ENCODE peak calls at places on chromosome 4, in five cellular contexts. One of them, this sample, is unnamed.

GRCh38 chr4:71828450-71828849 is 44.6 kb upstream of the GC start:
- DNase-seq in astrocyte: no peak
- DNase-seq in IMR-90: no peak
- DNase-seq in CD4-positive, CD25-positive, alpha-beta regulatory T cell: no peak
- DNase-seq in adrenal gland: no peak
- DNase-seq in this sample: no peak

GRCh38 chr4:5852806-5853205 is 40.1 kb downstream of the CRMP1 start:
- DNase-seq in astrocyte: no peak
- DNase-seq in IMR-90: no peak
- DNase-seq in CD4-positive, CD25-positive, alpha-beta regulatory T cell: no peak
- DNase-seq in adrenal gland: no peak
- DNase-seq in this sample: no peak

GRCh38 chr4:55183926-55184599 is 58.7 kb upstream of the KDR start:
- DNase-seq in astrocyte: peak; percentile 97
- DNase-seq in IMR-90: peak; percentile 97
- DNase-seq in CD4-positive, CD25-positive, alpha-beta regulatory T cell: no peak
- DNase-seq in adrenal gland: peak; percentile 35
- DNase-seq in this sample: no peak

GRCh38 chr4:130419576-130419975 is 1323.6 kb downstream of the C4orf33 start:
- DNase-seq in astrocyte: no peak
- DNase-seq in IMR-90: no peak
- DNase-seq in CD4-positive, CD25-positive, alpha-beta regulatory T cell: no peak
- DNase-seq in adrenal gland: no peak
- DNase-seq in this sample: no peak

GRCh38 chr4:6087669-6088068 is 69.4 kb upstream of the C4orf50 start:
- DNase-seq in astrocyte: no peak
- DNase-seq in IMR-90: peak; percentile 28
- DNase-seq in CD4-positive, CD25-positive, alpha-beta regulatory T cell: no peak
- DNase-seq in adrenal gland: no peak
- DNase-seq in this sample: no peak

GRCh38 chr4:133151301-133151680 is 2.2 kb downstream of the PCDH10 start:
- DNase-seq in astrocyte: peak; percentile 30
- DNase-seq in IMR-90: no peak
- DNase-seq in CD4-positive, CD25-positive, alpha-beta regulatory T cell: no peak
- DNase-seq in adrenal gland: no peak
- DNase-seq in this sample: no peak

GRCh38 chr4:123209436-123209835 is 187.2 kb upstream of the SPRY1 start:
- DNase-seq in astrocyte: no peak
- DNase-seq in IMR-90: no peak
- DNase-seq in CD4-positive, CD25-positive, alpha-beta regulatory T cell: no peak
- DNase-seq in adrenal gland: no peak
- DNase-seq in this sample: no peak

GRCh38 chr4:87896020-87896621 is 63.4 kb downstream of the MEPE start:
- DNase-seq in astrocyte: peak; percentile 90
- DNase-seq in IMR-90: peak; percentile 3
- DNase-seq in CD4-positive, CD25-positive, alpha-beta regulatory T cell: peak; percentile 24
- DNase-seq in adrenal gland: peak; percentile 29
- DNase-seq in this sample: no peak

GRCh38 chr4:181909368-181909767 is 333.8 kb upstream of the TENM3 start:
- DNase-seq in astrocyte: peak; percentile 88
- DNase-seq in IMR-90: peak; percentile 91
- DNase-seq in CD4-positive, CD25-positive, alpha-beta regulatory T cell: no peak
- DNase-seq in adrenal gland: no peak
- DNase-seq in this sample: no peak

GRCh38 chr4:168907119-168907698 is 102.8 kb downstream of the CBR4 start:
- DNase-seq in astrocyte: peak; percentile 34
- DNase-seq in IMR-90: peak; percentile 43
- DNase-seq in CD4-positive, CD25-positive, alpha-beta regulatory T cell: no peak
- DNase-seq in adrenal gland: no peak
- DNase-seq in this sample: no peak

GRCh38 chr4:26218677-26219181 is 102.1 kb upstream of the RBPJ start:
- DNase-seq in astrocyte: no peak
- DNase-seq in IMR-90: no peak
- DNase-seq in CD4-positive, CD25-positive, alpha-beta regulatory T cell: no peak
- DNase-seq in adrenal gland: no peak
- DNase-seq in this sample: no peak

GRCh38 chr4:114108869-114109268 is 129.4 kb upstream of the ARSJ start:
- DNase-seq in astrocyte: peak; percentile 56
- DNase-seq in IMR-90: peak; percentile 65
- DNase-seq in CD4-positive, CD25-positive, alpha-beta regulatory T cell: no peak
- DNase-seq in adrenal gland: no peak
- DNase-seq in this sample: no peak

GRCh38 chr4:147772459-147772969 is 40.6 kb downstream of the ARHGAP10 start:
- DNase-seq in astrocyte: peak; percentile 94
- DNase-seq in IMR-90: peak; percentile 92
- DNase-seq in CD4-positive, CD25-positive, alpha-beta regulatory T cell: no peak
- DNase-seq in adrenal gland: no peak
- DNase-seq in this sample: no peak

GRCh38 chr4:66567551-66567950 is 897.3 kb upstream of the EPHA5 start:
- DNase-seq in astrocyte: no peak
- DNase-seq in IMR-90: no peak
- DNase-seq in CD4-positive, CD25-positive, alpha-beta regulatory T cell: no peak
- DNase-seq in adrenal gland: no peak
- DNase-seq in this sample: no peak

GRCh38 chr4:149371021-149371420 is 444.6 kb downstream of the IQCM start:
- DNase-seq in astrocyte: peak; percentile 56
- DNase-seq in IMR-90: peak; percentile 63
- DNase-seq in CD4-positive, CD25-positive, alpha-beta regulatory T cell: peak; percentile 4
- DNase-seq in adrenal gland: peak; percentile 41
- DNase-seq in this sample: no peak

GRCh38 chr4:95572304-95572991 is 23.7 kb upstream of the UNC5C start:
- DNase-seq in astrocyte: no peak
- DNase-seq in IMR-90: no peak
- DNase-seq in CD4-positive, CD25-positive, alpha-beta regulatory T cell: no peak
- DNase-seq in adrenal gland: peak; percentile 64
- DNase-seq in this sample: no peak

GRCh38 chr4:81215219-81215892 is at the start of gene PRKG2:
- DNase-seq in astrocyte: peak; percentile 1
- DNase-seq in IMR-90: no peak
- DNase-seq in CD4-positive, CD25-positive, alpha-beta regulatory T cell: no peak
- DNase-seq in adrenal gland: no peak
- DNase-seq in this sample: no peak

GRCh38 chr4:2259541-2260267 is 2.2 kb downstream of the MXD4 start:
- DNase-seq in astrocyte: no peak
- DNase-seq in IMR-90: no peak
- DNase-seq in CD4-positive, CD25-positive, alpha-beta regulatory T cell: no peak
- DNase-seq in adrenal gland: no peak
- DNase-seq in this sample: no peak

GRCh38 chr4:2871911-2872310 is 28.3 kb downstream of the ADD1 start:
- DNase-seq in astrocyte: no peak
- DNase-seq in IMR-90: no peak
- DNase-seq in CD4-positive, CD25-positive, alpha-beta regulatory T cell: peak; percentile 37
- DNase-seq in adrenal gland: no peak
- DNase-seq in this sample: no peak

GRCh38 chr4:3364199-3364598 is 71.4 kb downstream of the RGS12 start:
- DNase-seq in astrocyte: no peak
- DNase-seq in IMR-90: no peak
- DNase-seq in CD4-positive, CD25-positive, alpha-beta regulatory T cell: no peak
- DNase-seq in adrenal gland: no peak
- DNase-seq in this sample: no peak

GRCh38 chr4:44760142-44760898 is 34.0 kb upstream of the GNPDA2 start:
- DNase-seq in astrocyte: peak; percentile 7
- DNase-seq in IMR-90: peak; percentile 20
- DNase-seq in CD4-positive, CD25-positive, alpha-beta regulatory T cell: peak; percentile 39
- DNase-seq in adrenal gland: no peak
- DNase-seq in this sample: no peak

GRCh38 chr4:2888826-2889225 is 45.2 kb downstream of the ADD1 start:
- DNase-seq in astrocyte: no peak
- DNase-seq in IMR-90: no peak
- DNase-seq in CD4-positive, CD25-positive, alpha-beta regulatory T cell: no peak
- DNase-seq in adrenal gland: no peak
- DNase-seq in this sample: no peak

GRCh38 chr4:6676722-6677558 is 16.7 kb upstream of the S100P start:
- DNase-seq in astrocyte: no peak
- DNase-seq in IMR-90: no peak
- DNase-seq in CD4-positive, CD25-positive, alpha-beta regulatory T cell: no peak
- DNase-seq in adrenal gland: no peak
- DNase-seq in this sample: no peak

GRCh38 chr4:150683775-150684350 is 101.9 kb downstream of the MAB21L2 start:
- DNase-seq in astrocyte: no peak
- DNase-seq in IMR-90: no peak
- DNase-seq in CD4-positive, CD25-positive, alpha-beta regulatory T cell: no peak
- DNase-seq in adrenal gland: no peak
- DNase-seq in this sample: no peak

GRCh38 chr4:62018537-62018936 is 818.4 kb downstream of the ADGRL3 start:
- DNase-seq in astrocyte: no peak
- DNase-seq in IMR-90: no peak
- DNase-seq in CD4-positive, CD25-positive, alpha-beta regulatory T cell: no peak
- DNase-seq in adrenal gland: no peak
- DNase-seq in this sample: no peak

GRCh38 chr4:14222630-14223029 is 595.1 kb upstream of the BOD1L1 start:
- DNase-seq in astrocyte: no peak
- DNase-seq in IMR-90: no peak
- DNase-seq in CD4-positive, CD25-positive, alpha-beta regulatory T cell: no peak
- DNase-seq in adrenal gland: no peak
- DNase-seq in this sample: no peak

GRCh38 chr4:77040265-77040664 is 35.5 kb downstream of the CCNI start:
- DNase-seq in astrocyte: peak; percentile 77
- DNase-seq in IMR-90: peak; percentile 85
- DNase-seq in CD4-positive, CD25-positive, alpha-beta regulatory T cell: no peak
- DNase-seq in adrenal gland: no peak
- DNase-seq in this sample: no peak

GRCh38 chr4:7428261-7429068 is 6.3 kb downstream of the PSAPL1 start:
- DNase-seq in astrocyte: no peak
- DNase-seq in IMR-90: no peak
- DNase-seq in CD4-positive, CD25-positive, alpha-beta regulatory T cell: no peak
- DNase-seq in adrenal gland: no peak
- DNase-seq in this sample: no peak

GRCh38 chr4:54545663-54546424 is 111.9 kb upstream of the KIT start:
- DNase-seq in astrocyte: no peak
- DNase-seq in IMR-90: peak; percentile 26
- DNase-seq in CD4-positive, CD25-positive, alpha-beta regulatory T cell: no peak
- DNase-seq in adrenal gland: peak; percentile 42
- DNase-seq in this sample: no peak

GRCh38 chr4:106628616-106629606 is 260.3 kb upstream of the GIMD1 start:
- DNase-seq in astrocyte: peak; percentile 6
- DNase-seq in IMR-90: no peak
- DNase-seq in CD4-positive, CD25-positive, alpha-beta regulatory T cell: no peak
- DNase-seq in adrenal gland: no peak
- DNase-seq in this sample: no peak

GRCh38 chr4:81786063-81786763 is 314.5 kb upstream of the RASGEF1B start:
- DNase-seq in astrocyte: no peak
- DNase-seq in IMR-90: no peak
- DNase-seq in CD4-positive, CD25-positive, alpha-beta regulatory T cell: no peak
- DNase-seq in adrenal gland: peak; percentile 45
- DNase-seq in this sample: no peak

GRCh38 chr4:78553526-78554060 is 2.0 kb downstream of the ANXA3 start:
- DNase-seq in astrocyte: peak; percentile 34
- DNase-seq in IMR-90: no peak
- DNase-seq in CD4-positive, CD25-positive, alpha-beta regulatory T cell: no peak
- DNase-seq in adrenal gland: no peak
- DNase-seq in this sample: no peak

GRCh38 chr4:73929285-73929684 is 52.5 kb downstream of the PF4 start:
- DNase-seq in astrocyte: no peak
- DNase-seq in IMR-90: no peak
- DNase-seq in CD4-positive, CD25-positive, alpha-beta regulatory T cell: no peak
- DNase-seq in adrenal gland: no peak
- DNase-seq in this sample: no peak

GRCh38 chr4:183550345-183551080 is 45.7 kb downstream of the ING2 start:
- DNase-seq in astrocyte: no peak
- DNase-seq in IMR-90: no peak
- DNase-seq in CD4-positive, CD25-positive, alpha-beta regulatory T cell: no peak
- DNase-seq in adrenal gland: no peak
- DNase-seq in this sample: no peak
- H3K27me3 ChIP-seq in astrocyte: peaks cover 2% of the 10 kb centered on the region
- H3K27me3 ChIP-seq in IMR-90: no peaks in the 10 kb centered on the region
- H3K27me3 ChIP-seq in CD4-positive, CD25-positive, alpha-beta regulatory T cell: peaks cover 2% of the 10 kb centered on the region
- H3K27me3 ChIP-seq in adrenal gland: no peaks in the 10 kb centered on the region
- H3K27me3 ChIP-seq in this sample: no peaks in the 10 kb centered on the region

GRCh38 chr4:11337287-11337686 is 91.4 kb downstream of the HS3ST1 start:
- DNase-seq in astrocyte: no peak
- DNase-seq in IMR-90: no peak
- DNase-seq in CD4-positive, CD25-positive, alpha-beta regulatory T cell: no peak
- DNase-seq in adrenal gland: no peak
- DNase-seq in this sample: no peak
- H3K9me3 ChIP-seq in astrocyte: no peaks in the 10 kb centered on the region
- H3K9me3 ChIP-seq in IMR-90: no peaks in the 10 kb centered on the region
- H3K9me3 ChIP-seq in CD4-positive, CD25-positive, alpha-beta regulatory T cell: no peaks in the 10 kb centered on the region
- H3K9me3 ChIP-seq in adrenal gland: no peaks in the 10 kb centered on the region
- H3K9me3 ChIP-seq in this sample: no peaks in the 10 kb centered on the region

GRCh38 chr4:1113311-1114009 is at the start of gene RNF212:
- DNase-seq in astrocyte: no peak
- DNase-seq in IMR-90: no peak
- DNase-seq in CD4-positive, CD25-positive, alpha-beta regulatory T cell: peak; percentile 20
- DNase-seq in adrenal gland: no peak
- DNase-seq in this sample: peak; percentile 46
- H3K27me3 ChIP-seq in astrocyte: peaks cover 23% of the 10 kb centered on the region
- H3K27me3 ChIP-seq in IMR-90: peaks cover 50% of the 10 kb centered on the region
- H3K27me3 ChIP-seq in CD4-positive, CD25-positive, alpha-beta regulatory T cell: peaks cover 1% of the 10 kb centered on the region
- H3K27me3 ChIP-seq in adrenal gland: peaks cover 4% of the 10 kb centered on the region
- H3K27me3 ChIP-seq in this sample: no peaks in the 10 kb centered on the region

DNA sequence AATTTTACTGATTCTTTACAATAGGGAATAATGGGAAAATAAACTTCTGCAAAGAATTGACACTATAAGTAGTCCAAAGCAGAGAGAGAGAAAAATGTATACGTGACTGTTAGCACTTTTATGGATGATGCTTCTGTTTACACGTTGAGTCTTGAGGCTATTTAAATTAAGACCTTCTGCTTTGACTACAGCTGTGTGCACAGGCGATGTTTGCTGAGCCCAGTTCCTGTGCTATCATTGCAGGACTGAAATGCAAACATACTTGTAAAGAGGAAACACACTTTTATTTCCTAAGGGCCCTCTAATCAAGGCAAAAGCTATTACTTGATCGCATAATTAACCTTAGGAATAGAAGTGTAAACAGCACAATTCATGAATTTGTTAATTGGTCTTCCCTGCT is 227.0 kb downstream of the FBXW7 start:
- DNase-seq in astrocyte: no peak
- DNase-seq in IMR-90: no peak
- DNase-seq in CD4-positive, CD25-positive, alpha-beta regulatory T cell: no peak
- DNase-seq in adrenal gland: no peak
- DNase-seq in this sample: no peak
- H3K9me3 ChIP-seq in astrocyte: no peaks in the 10 kb centered on the region
- H3K9me3 ChIP-seq in IMR-90: no peaks in the 10 kb centered on the region
- H3K9me3 ChIP-seq in CD4-positive, CD25-positive, alpha-beta regulatory T cell: no peaks in the 10 kb centered on the region
- H3K9me3 ChIP-seq in adrenal gland: no peaks in the 10 kb centered on the region
- H3K9me3 ChIP-seq in this sample: no peaks in the 10 kb centered on the region